ENCODE peak calls at places on chromosomes 5 and 9, in seven cellular contexts. K, V, L, A, M, C and R are unnamed samples.

GRCh38 chr5:144308211-144308610 is 137.5 kb downstream of the KCTD16 start:
- DNase-seq in K (no peak), V (no peak), L (no peak), A (no peak), M (no peak), C (no peak), R (no peak)

GRCh38 chr5:91787718-91788117 is 404.6 kb upstream of the ARRDC3 start:
- DNase-seq in K (no peak), V (no peak), L (no peak), A (no peak), M (peak), C (no peak), R (no peak)

GRCh38 chr9:106892632-106893031 is 29.7 kb downstream of the ZNF462 start:
- DNase-seq in K (no peak), V (peak), L (no peak), A (peak), M (peak), C (no peak), R (no peak)

GRCh38 chr5:55276771-55277170 is 30.7 kb downstream of the DHX29 start:
- DNase-seq in K (no peak), V (no peak), L (no peak), A (peak), M (peak), C (no peak), R (no peak)

GRCh38 chr9:107588393-107588792 is 98.8 kb upstream of the KLF4 start:
- DNase-seq in K (peak), V (no peak), L (no peak), A (no peak), M (no peak), C (peak), R (no peak)

GRCh38 chr9:94802795-94803194 is 76.3 kb downstream of the AOPEP start:
- DNase-seq in K (no peak), V (no peak), L (peak), A (peak), M (peak), C (no peak), R (no peak)

GRCh38 chr9:84705128-84705527 is 35.6 kb downstream of the NTRK2 start:
- DNase-seq in K (no peak), V (no peak), L (no peak), A (no peak), M (no peak), C (no peak), R (no peak)

GRCh38 chr5:163248856-163249255 is 188.5 kb upstream of the CCNG1 start:
- DNase-seq in K (no peak), V (no peak), L (no peak), A (no peak), M (peak), C (no peak), R (no peak)

GRCh38 chr5:1923766-1924165 is 41.0 kb upstream of the IRX4 start:
- DNase-seq in K (no peak), V (no peak), L (no peak), A (no peak), M (no peak), C (no peak), R (no peak)

GRCh38 chr5:177471610-177472356 is 1.7 kb downstream of the DBN1 start:
- DNase-seq in K (peak), V (no peak), L (no peak), A (no peak), M (peak), C (peak), R (peak)

GRCh38 chr5:138955013-138955660 is 80.0 kb upstream of the LRRTM2 start:
- DNase-seq in K (no peak), V (no peak), L (no peak), A (no peak), M (no peak), C (no peak), R (no peak)

GRCh38 chr9:134185536-134186011 is 21.2 kb upstream of the RNU6ATAC start:
- DNase-seq in K (peak), V (peak), L (peak), A (no peak), M (peak), C (peak), R (peak)

GRCh38 chr5:88251048-88251711 is 17.5 kb downstream of the TMEM161B start:
- DNase-seq in K (no peak), V (no peak), L (no peak), A (no peak), M (peak), C (no peak), R (no peak)

GRCh38 chr5:149837680-149838269 is 106.8 kb downstream of the PDE6A start:
- DNase-seq in K (peak), V (peak), L (no peak), A (peak), M (peak), C (no peak), R (no peak)

GRCh38 chr9:17789316-17789715 is 210.4 kb downstream of the SH3GL2 start:
- DNase-seq in K (no peak), V (no peak), L (no peak), A (no peak), M (no peak), C (no peak), R (no peak)

GRCh38 chr5:148214665-148215064 is 11.8 kb downstream of the SPINK6 start:
- DNase-seq in K (no peak), V (no peak), L (no peak), A (no peak), M (no peak), C (no peak), R (no peak)

GRCh38 chr5:96031811-96032261 is 70.2 kb upstream of the ELL2 start:
- DNase-seq in K (no peak), V (no peak), L (no peak), A (peak), M (peak), C (no peak), R (no peak)

GRCh38 chr5:1064383-1065142 is 47.3 kb downstream of the SLC12A7 start:
- DNase-seq in K (no peak), V (no peak), L (no peak), A (no peak), M (no peak), C (no peak), R (no peak)

GRCh38 chr5:28110756-28111155 is 1072.4 kb upstream of the CDH9 start:
- DNase-seq in K (no peak), V (no peak), L (no peak), A (no peak), M (no peak), C (no peak), R (no peak)